ENCODE peak calls at places on chromosomes 16 and 17, in eight cellular contexts. W is cardiac fibroblast, Z is AG04450, V is omental fat pad, A is stomach, C is WERI-Rb-1, T is tibial artery, K is neural crest cell. Q is an unnamed sample.

GRCh38 chr17:4162366-4162765 is 19.4 kb downstream of the CYB5D2 start:
- DNase-seq in K (no peak), C (no peak), V (no peak), W (no peak), A (no peak), T (no peak), Z (no peak), Q (no peak)

GRCh38 chr16:24035127-24035842 is 199.5 kb downstream of the PRKCB start:
- DNase-seq in K (no peak), V (no peak), Z (no peak), A (no peak), W (no peak), C (no peak), T (no peak), Q (no peak)

GRCh38 chr16:53456625-53457024 is 22.4 kb downstream of the RBL2 start:
- DNase-seq in T (no peak), A (no peak), Z (no peak), W (no peak), V (no peak), C (no peak), K (no peak), Q (no peak)

GRCh38 chr16:74505011-74505410 is 83.7 kb upstream of the CLEC18B start:
- DNase-seq in T (no peak), Z (no peak), A (no peak), V (no peak), C (no peak), K (no peak), W (no peak), Q (no peak)

GRCh38 chr17:69179227-69179952 is 37.7 kb upstream of the ABCA6 start:
- DNase-seq in W (peak), T (no peak), A (peak), V (no peak), C (no peak), K (no peak), Z (no peak), Q (no peak)

GRCh38 chr16:67170168-67170947 is at the start of gene NOL3:
- DNase-seq in C (peak), T (peak), K (peak), A (peak), Z (peak), W (peak), V (peak), Q (no peak)

GRCh38 chr17:82751571-82752370 is at the start of gene TBCD:
- DNase-seq in K (peak), W (peak), V (peak), T (peak), C (peak), Z (peak), A (peak), Q (peak)

GRCh38 chr16:65222049-65222448 is 100.2 kb upstream of the CDH11 start:
- DNase-seq in C (no peak), A (no peak), T (no peak), K (no peak), V (no peak), W (no peak), Z (no peak), Q (no peak)

GRCh38 chr16:69166221-69166833 is 20.6 kb upstream of the SNTB2 start:
- DNase-seq in W (peak), Z (peak), A (no peak), V (no peak), C (no peak), K (no peak), T (no peak), Q (no peak)

GRCh38 chr16:49470550-49470949 is 96.9 kb downstream of the C16orf78 start:
- DNase-seq in T (peak), Z (no peak), K (no peak), A (peak), V (peak), W (no peak), C (no peak), Q (no peak)

GRCh38 chr16:85912271-85912974 is 13.5 kb downstream of the IRF8 start:
- DNase-seq in T (no peak), A (no peak), V (no peak), K (no peak), W (peak), Z (peak), C (no peak), Q (no peak)

GRCh38 chr17:75844530-75845057 is 390 bp upstream of the UNC13D start:
- DNase-seq in C (no peak), K (no peak), W (no peak), Z (no peak), T (peak), V (no peak), A (peak), Q (no peak)

GRCh38 chr16:67025151-67025550 is 3.8 kb upstream of the CBFB start:
- DNase-seq in A (no peak), V (no peak), Z (no peak), K (no peak), W (no peak), C (no peak), T (peak), Q (no peak)

GRCh38 chr16:1057252-1057932 is 15.2 kb upstream of the SSTR5 start:
- DNase-seq in K (peak), W (peak), A (peak), Z (no peak), V (no peak), T (no peak), C (peak), Q (no peak)

GRCh38 chr17:45584092-45585036 is 93.8 kb upstream of the PLEKHM1 start:
- DNase-seq in T (peak), C (peak), K (peak), V (no peak), Z (no peak), W (peak), A (peak), Q (peak)

GRCh38 chr17:79732804-79733691 is 2.3 kb downstream of the ENPP7 start:
- DNase-seq in T (no peak), V (no peak), W (no peak), Z (no peak), C (no peak), K (no peak), A (peak), Q (no peak)

GRCh38 chr16:30997000-30997886 is 12.2 kb downstream of the HSD3B7 start:
- DNase-seq in A (peak), V (peak), T (peak), W (peak), K (peak), C (no peak), Z (no peak), Q (peak)

GRCh38 chr16:10609410-10609774 is 29.0 kb upstream of the EMP2 start:
- DNase-seq in A (no peak), Z (peak), W (peak), K (no peak), C (no peak), T (no peak), V (no peak), Q (no peak)

GRCh38 chr16:12703935-12704334 is 99.8 kb downstream of the CPPED1 start:
- DNase-seq in C (no peak), K (no peak), W (no peak), Z (no peak), V (no peak), A (no peak), T (no peak), Q (no peak)

GRCh38 chr16:17420821-17421220 is 49.9 kb downstream of the XYLT1 start:
- DNase-seq in W (no peak), A (no peak), Z (no peak), T (no peak), C (no peak), V (no peak), K (no peak), Q (no peak)

GRCh38 chr16:62077998-62078397 is 41.8 kb upstream of the CDH8 start:
- DNase-seq in W (no peak), V (no peak), K (peak), Z (no peak), A (no peak), C (peak), T (no peak), Q (no peak)

GRCh38 chr16:65023802-65024201 is 98.1 kb downstream of the CDH11 start:
- DNase-seq in T (no peak), W (no peak), A (no peak), C (no peak), V (no peak), K (no peak), Z (no peak), Q (no peak)

GRCh38 chr16:51146256-51146924 is 4.7 kb downstream of the SALL1 start:
- DNase-seq in V (no peak), Z (no peak), A (no peak), W (peak), K (no peak), T (no peak), C (no peak), Q (no peak)

GRCh38 chr16:2483939-2484897 is 9.3 kb downstream of the TBC1D24 start:
- DNase-seq in V (no peak), T (no peak), Z (no peak), W (no peak), A (no peak), K (no peak), C (no peak), Q (no peak)

GRCh38 chr17:50279181-50279526 is 4.9 kb downstream of the TMEM92 start:
- DNase-seq in K (no peak), A (no peak), W (no peak), C (no peak), Z (no peak), V (no peak), T (no peak), Q (no peak)

GRCh38 chr16:84898447-84898846 is 78.7 kb downstream of the CRISPLD2 start:
- DNase-seq in T (no peak), V (no peak), A (no peak), Z (no peak), W (no peak), C (no peak), K (no peak), Q (no peak)

GRCh38 chr17:9217151-9218067 is 196.1 kb downstream of the NTN1 start:
- DNase-seq in C (no peak), V (no peak), Z (peak), T (no peak), K (no peak), W (peak), A (no peak), Q (no peak)

GRCh38 chr17:6126768-6127167 is 56.6 kb downstream of the WSCD1 start:
- DNase-seq in A (no peak), Z (no peak), V (no peak), C (no peak), W (no peak), K (no peak), T (no peak), Q (no peak)

GRCh38 chr17:6120351-6120750 is 50.2 kb downstream of the WSCD1 start:
- DNase-seq in C (no peak), T (no peak), A (no peak), V (no peak), W (no peak), K (no peak), Z (no peak), Q (no peak)

GRCh38 chr17:6124856-6125255 is 54.7 kb downstream of the WSCD1 start:
- DNase-seq in T (no peak), C (no peak), W (no peak), A (no peak), K (no peak), V (no peak), Z (no peak), Q (no peak)
- TF ChIP-seq CTCF in T (no peak), C (no peak), W (no peak), A (no peak), K (no peak), V (no peak), Z (no peak), Q (no peak)

GRCh38 chr17:62720126-62720850 is 87.8 kb downstream of the MARCHF10 start:
- DNase-seq in V (no peak), C (no peak), K (no peak), T (no peak), A (no peak), Z (no peak), W (no peak), Q (no peak)
- TF ChIP-seq CTCF in V (no peak), C (peak), K (peak), T (no peak), A (peak), Z (peak), W (peak), Q (no peak)

DNA sequence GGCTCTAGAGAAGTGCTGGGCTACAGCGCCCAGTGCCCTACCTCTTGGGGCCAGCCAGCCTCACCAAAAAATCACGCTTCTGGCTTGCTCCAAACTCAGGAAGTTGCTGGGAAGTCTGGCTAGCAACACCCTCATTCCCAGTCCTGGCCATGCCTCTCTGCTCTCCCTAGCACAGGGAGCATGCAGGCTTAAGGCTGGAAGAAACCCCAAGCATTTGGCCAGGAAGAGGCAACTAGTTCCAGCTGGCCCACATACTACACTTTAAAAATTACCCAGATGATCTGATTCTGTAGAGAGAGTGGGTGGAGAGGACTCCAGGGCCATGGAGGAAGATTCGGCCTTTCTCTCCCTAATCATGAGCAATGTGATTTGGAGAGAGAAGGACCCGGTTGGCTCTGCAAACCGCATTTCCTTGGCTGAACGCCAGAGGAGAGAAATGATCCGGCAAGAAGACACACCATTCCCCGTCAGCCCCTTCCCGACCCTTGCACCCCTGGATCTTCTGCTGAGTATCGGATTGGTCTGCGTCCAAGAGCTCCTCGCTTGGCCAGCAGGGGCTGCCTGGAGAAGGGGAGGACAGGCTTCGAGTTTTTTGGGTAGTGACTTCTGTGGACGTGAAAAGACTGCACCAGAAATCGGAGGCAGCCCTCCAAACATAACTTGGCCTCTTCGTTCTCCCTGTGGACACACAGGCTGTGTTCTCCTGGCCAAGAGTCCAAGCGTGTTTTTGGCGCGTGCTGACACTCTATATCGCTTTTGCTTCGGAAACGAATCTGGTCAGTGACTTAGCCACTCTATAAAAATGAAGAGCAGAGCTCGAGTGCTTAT is 406.3 kb downstream of the WWOX start:
- DNase-seq in Z (no peak), V (peak), T (peak), C (no peak), W (peak), K (no peak), A (peak), Q (peak)
- TF ChIP-seq CTCF in Z (no peak), V (no peak), T (peak), C (no peak), W (no peak), K (no peak), A (peak), Q (no peak)

GRCh38 chr16:88943131-88943664 is 33.8 kb downstream of the CBFA2T3 start:
- DNase-seq in V (no peak), W (no peak), T (no peak), A (no peak), K (no peak), Z (no peak), C (no peak), Q (no peak)

GRCh38 chr16:88943741-88944140 is 33.3 kb downstream of the CBFA2T3 start:
- DNase-seq in W (no peak), Z (no peak), V (no peak), C (no peak), T (no peak), K (no peak), A (no peak), Q (no peak)

GRCh38 chr16:88941051-88941932 is 35.7 kb downstream of the CBFA2T3 start:
- DNase-seq in C (peak), V (no peak), T (no peak), K (no peak), W (no peak), A (peak), Z (no peak), Q (peak)

GRCh38 chr16:88940196-88941050 is 36.6 kb downstream of the CBFA2T3 start:
- DNase-seq in C (peak), A (no peak), T (no peak), V (no peak), W (no peak), Z (no peak), K (no peak), Q (no peak)

GRCh38 chr16:88941933-88942909 is 34.8 kb downstream of the CBFA2T3 start:
- DNase-seq in A (peak), T (no peak), V (no peak), W (peak), K (peak), C (peak), Z (no peak), Q (peak)
- TF ChIP-seq CTCF in A (peak), T (peak), V (no peak), W (peak), K (peak), C (peak), Z (peak), Q (peak)

DNA sequence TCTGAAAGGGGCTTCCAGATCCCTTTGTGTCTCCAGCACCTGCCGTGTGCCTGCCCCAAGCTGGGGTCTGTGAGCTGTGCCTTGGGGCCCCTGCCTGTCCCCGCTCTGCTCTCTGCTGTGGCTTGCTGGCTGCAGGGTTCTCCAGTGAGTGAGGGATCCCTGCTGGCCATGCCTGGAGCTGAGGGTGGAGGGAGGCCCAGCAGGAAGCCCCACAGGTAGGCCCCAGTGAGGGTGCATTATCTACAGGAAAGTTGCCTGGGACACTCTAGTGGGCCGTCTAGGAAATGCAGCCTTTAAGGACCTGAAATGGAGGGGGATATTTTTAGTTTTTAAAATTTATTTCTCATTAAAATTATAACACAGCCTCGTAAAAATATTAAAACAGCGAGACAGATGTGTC is 50.9 kb downstream of the JPH3 start:
- DNase-seq in V (no peak), T (no peak), A (no peak), Z (no peak), C (peak), W (no peak), K (no peak), Q (no peak)
- TF ChIP-seq CTCF in V (no peak), T (no peak), A (no peak), Z (peak), C (peak), W (peak), K (peak), Q (peak)

DNA sequence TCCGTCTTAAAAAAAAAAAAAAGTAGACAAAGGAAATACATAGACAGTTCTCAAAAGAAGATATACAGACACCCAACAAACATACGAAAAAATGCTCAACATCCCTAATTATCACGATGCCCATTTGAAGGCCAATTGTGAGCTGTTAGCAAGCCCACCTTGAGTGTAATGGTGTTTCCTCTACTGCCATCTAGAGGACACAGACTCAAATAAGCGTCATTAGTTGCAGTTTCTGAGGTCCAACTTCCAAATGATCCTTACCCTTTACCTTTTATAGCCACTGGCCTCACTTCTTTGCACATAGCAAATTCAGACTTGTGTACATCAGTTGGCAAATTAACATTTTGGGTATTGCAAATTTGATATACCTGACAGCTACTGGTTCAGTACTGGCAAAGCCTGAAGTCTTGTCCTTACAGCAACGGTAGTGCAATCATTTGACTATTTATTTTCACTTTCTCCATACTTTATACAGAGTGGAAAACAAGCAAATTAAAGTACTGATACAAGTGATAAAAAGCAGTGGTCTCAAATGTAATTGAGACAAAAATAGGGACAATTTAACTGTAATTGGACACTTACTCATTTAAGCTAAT is 536.3 kb upstream of the EEF2KMT start:
- DNase-seq in V (no peak), A (no peak), C (no peak), T (no peak), K (no peak), W (peak), Z (no peak), Q (no peak)
- TF ChIP-seq CTCF in V (no peak), A (no peak), C (peak), T (no peak), K (peak), W (peak), Z (peak), Q (peak)

Q was measured in mesothelial cell of epicardium.